ENCODE peak calls at places on chromosomes 12 and 14, in seven cellular contexts. Y is fibroblast of lung, V is A549, H is heart right ventricle, N is HCT116, A is tibial artery, J is PC-3. T is an unnamed sample. For H3K4me1, the result is how much of the 10 kb centered on the place peaks cover.

GRCh38 chr12:27260746-27261145 is 16.7 kb downstream of the STK38L start:
- DNase-seq in H (no peak), V (no peak), A (no peak), N (no peak), J (peak), Y (peak), T (no peak)

GRCh38 chr14:60922050-60922449 is 58.8 kb downstream of the TRMT5 start:
- DNase-seq in V (no peak), Y (peak), A (no peak), N (no peak), J (peak), H (no peak), T (no peak)

GRCh38 chr14:72000907-72001306 is 68.7 kb downstream of the RGS6 start:
- DNase-seq in Y (no peak), H (peak), J (no peak), V (no peak), N (no peak), A (peak), T (no peak)

GRCh38 chr12:105967038-105967776 is 171.5 kb downstream of the NUAK1 start:
- DNase-seq in Y (peak), N (no peak), H (no peak), V (no peak), A (no peak), J (no peak), T (no peak)

GRCh38 chr12:27919671-27920235 is 52.8 kb downstream of the PTHLH start:
- DNase-seq in V (no peak), A (no peak), N (no peak), J (no peak), Y (no peak), H (no peak), T (no peak)

GRCh38 chr12:89882051-89882450 is 173.4 kb upstream of the ATP2B1 start:
- DNase-seq in V (no peak), Y (peak), A (no peak), H (no peak), J (no peak), N (no peak), T (no peak)

GRCh38 chr14:29390046-29390841 is 537.4 kb downstream of the PRKD1 start:
- DNase-seq in V (no peak), N (no peak), A (no peak), H (no peak), Y (peak), J (no peak), T (no peak)

GRCh38 chr12:66695130-66695529 is 16.3 kb upstream of the GRIP1 start:
- DNase-seq in N (no peak), J (no peak), Y (no peak), A (no peak), H (no peak), V (no peak), T (no peak)

GRCh38 chr14:78595797-78596196 is 425.6 kb downstream of the NRXN3 start:
- DNase-seq in H (no peak), A (no peak), N (no peak), V (peak), J (peak), Y (no peak), T (no peak)

GRCh38 chr12:106629797-106630669 is 47.2 kb downstream of the RFX4 start:
- DNase-seq in V (no peak), N (no peak), H (no peak), Y (no peak), J (peak), A (no peak), T (no peak)

GRCh38 chr12:46657416-46658411 is 168.1 kb downstream of the SLC38A4 start:
- DNase-seq in H (no peak), Y (peak), J (no peak), V (no peak), N (no peak), A (no peak), T (no peak)

GRCh38 chr12:124864326-124864752 is 675 bp upstream of the SCARB1 start:
- DNase-seq in N (no peak), A (no peak), H (no peak), V (no peak), J (no peak), Y (no peak), T (no peak)

GRCh38 chr12:202081-202731 is 11.8 kb downstream of the SLC6A12 start:
- DNase-seq in V (no peak), J (peak), Y (no peak), N (no peak), A (no peak), H (no peak), T (no peak)

GRCh38 chr14:92676448-92677086 is 71.9 kb downstream of the LGMN start:
- DNase-seq in A (no peak), H (no peak), J (no peak), V (no peak), N (no peak), Y (no peak), T (no peak)

GRCh38 chr14:95518045-95518751 is 1.7 kb upstream of the SYNE3 start:
- DNase-seq in V (no peak), H (no peak), N (no peak), Y (no peak), J (no peak), A (no peak), T (no peak)

GRCh38 chr12:128687851-128688250 is 135.9 kb downstream of the SLC15A4 start:
- DNase-seq in V (no peak), H (no peak), A (no peak), Y (no peak), N (no peak), J (no peak), T (no peak)

GRCh38 chr12:31321565-31322228 is 4.3 kb downstream of the SINHCAF start:
- DNase-seq in H (no peak), A (no peak), V (no peak), Y (peak), J (peak), N (no peak), T (no peak)

GRCh38 chr14:66009104-66009503 is 477.1 kb upstream of the CCDC196 start:
- DNase-seq in H (no peak), A (no peak), N (peak), Y (peak), V (peak), J (peak), T (no peak)

GRCh38 chr12:94560416-94561221 is 89.7 kb downstream of the TMCC3 start:
- DNase-seq in N (peak), J (peak), A (no peak), H (no peak), V (no peak), Y (peak), T (no peak)

GRCh38 chr12:98344034-98344565 is 171.3 kb upstream of the TMPO start:
- DNase-seq in V (no peak), H (no peak), A (no peak), Y (no peak), J (no peak), N (no peak), T (no peak)

GRCh38 chr12:98328467-98328866 is 186.9 kb upstream of the TMPO start:
- DNase-seq in J (no peak), N (no peak), A (no peak), V (no peak), H (no peak), Y (no peak), T (no peak)

GRCh38 chr12:7047318-7047717 is 13.2 kb upstream of the C1S start:
- DNase-seq in N (no peak), Y (no peak), A (no peak), H (no peak), V (no peak), J (no peak), T (no peak)

GRCh38 chr14:33357225-33358010 is 418.7 kb downstream of the NPAS3 start:
- DNase-seq in H (no peak), A (no peak), N (no peak), J (no peak), V (no peak), Y (no peak), T (no peak)

GRCh38 chr14:21987937-21988336 is 314.3 kb upstream of the OR4E1 start:
- DNase-seq in J (peak), A (no peak), H (no peak), Y (peak), V (peak), N (peak), T (no peak)

GRCh38 chr14:98371141-98371540 is 900.9 kb downstream of the BCL11B start:
- DNase-seq in N (no peak), A (no peak), V (no peak), Y (no peak), H (no peak), J (no peak), T (no peak)

GRCh38 chr14:58755026-58755929 is 117.5 kb downstream of the DACT1 start:
- DNase-seq in N (no peak), A (no peak), J (no peak), Y (no peak), V (no peak), H (no peak), T (no peak)

GRCh38 chr14:56133547-56133946 is 15.3 kb downstream of the PELI2 start:
- DNase-seq in Y (no peak), N (no peak), J (no peak), A (no peak), V (no peak), H (no peak), T (no peak)
- H3K4me1 ChIP-seq in Y (under half), N (under half), J (under half), A (under half), V (under half), H (under half), T (under half)

GRCh38 chr12:56633465-56634241 is 3.5 kb upstream of the BAZ2A start:
- DNase-seq in V (no peak), J (no peak), A (no peak), H (no peak), N (no peak), Y (no peak), T (no peak)

GRCh38 chr12:56634837-56635538 is 4.9 kb upstream of the BAZ2A start:
- DNase-seq in J (peak), Y (peak), A (peak), V (peak), H (peak), N (peak), T (no peak)

GRCh38 chr12:56632701-56633464 is 2.8 kb upstream of the BAZ2A start:
- DNase-seq in J (no peak), Y (no peak), V (no peak), H (no peak), N (no peak), A (no peak), T (no peak)

GRCh38 chr12:56635539-56636117 is 5.5 kb upstream of the BAZ2A start:
- DNase-seq in H (no peak), J (no peak), N (no peak), A (peak), V (peak), Y (no peak), T (no peak)

DNA sequence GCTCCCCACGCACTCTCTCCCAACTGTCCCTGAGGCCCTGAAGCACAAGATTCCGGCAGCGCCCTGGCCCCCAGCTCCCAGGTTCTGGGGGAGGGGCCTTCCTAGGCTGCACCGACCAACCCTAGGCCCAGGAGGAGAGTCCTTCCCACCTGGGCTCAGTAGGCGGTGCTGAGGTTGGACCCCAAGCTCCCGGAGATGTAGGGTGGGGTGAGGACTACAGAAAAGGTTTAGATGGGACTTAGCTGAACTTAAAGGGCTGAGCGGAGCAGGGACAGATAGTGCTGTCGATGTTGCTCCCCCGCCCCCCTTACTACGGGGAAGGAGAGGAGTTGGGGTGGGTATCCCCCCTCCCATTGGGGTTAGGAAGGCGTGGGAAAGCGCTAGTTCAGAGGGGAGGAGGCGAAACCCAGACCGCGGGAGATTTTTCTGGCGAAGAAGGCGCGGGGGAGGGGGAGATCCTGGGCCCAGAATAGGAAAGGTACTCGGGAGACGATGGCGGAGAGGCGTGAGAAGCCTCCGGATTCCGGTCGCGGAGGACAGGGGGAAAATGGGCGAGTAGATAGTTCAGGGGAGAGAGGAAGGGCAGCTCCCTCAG is 4.2 kb upstream of the BAZ2A start:
- DNase-seq in N (peak), V (peak), H (no peak), J (peak), A (peak), Y (no peak), T (no peak)
- H3K4me1 ChIP-seq in N (under half), V (under half), H (under half), J (under half), A (under half), Y (under half), T (under half)

DNA sequence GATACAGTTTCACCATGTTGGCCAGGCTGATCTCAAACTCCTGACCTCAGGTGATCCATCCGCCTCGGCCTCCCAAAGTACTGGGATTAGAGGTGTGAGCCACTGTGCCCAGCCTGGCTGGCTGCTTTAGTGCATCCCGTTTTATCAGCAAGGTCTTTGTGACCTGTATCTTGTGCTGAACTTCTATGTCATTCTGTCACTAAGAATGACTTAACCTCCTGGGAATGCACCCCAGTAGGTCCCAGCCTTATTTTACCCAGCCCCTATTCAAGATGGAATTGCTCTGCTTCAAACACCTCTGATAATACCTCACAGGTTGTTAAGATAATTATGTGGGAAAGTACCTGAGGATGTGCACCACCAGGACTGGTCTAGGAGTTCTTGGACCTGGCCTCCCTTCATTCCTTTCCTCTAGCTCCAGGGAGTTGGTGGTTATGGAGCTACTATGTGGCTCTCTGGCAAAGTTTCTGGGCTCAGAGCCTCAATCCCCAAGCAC is 26.1 kb upstream of the JPH4 start:
- DNase-seq in N (no peak), J (no peak), Y (no peak), A (no peak), H (no peak), V (no peak), T (no peak)
- H3K4me1 ChIP-seq in N (under half), J (under half), Y (under half), A (under half), H (under half), V (under half), T (under half)

GRCh38 chr12:131041216-131041967 is 87.7 kb downstream of the ADGRD1 start:
- DNase-seq in H (no peak), J (no peak), A (no peak), Y (no peak), V (no peak), N (no peak), T (no peak)

GRCh38 chr12:131038159-131038558 is 84.5 kb downstream of the ADGRD1 start:
- DNase-seq in A (no peak), V (no peak), Y (no peak), H (no peak), J (no peak), N (no peak), T (no peak)

GRCh38 chr12:131040491-131040890 is 86.8 kb downstream of the ADGRD1 start:
- DNase-seq in V (no peak), Y (no peak), A (no peak), H (no peak), J (no peak), N (no peak), T (no peak)

GRCh38 chr12:131039551-131039950 is 85.8 kb downstream of the ADGRD1 start:
- DNase-seq in J (no peak), V (no peak), N (no peak), H (no peak), A (no peak), Y (no peak), T (no peak)

DNA sequence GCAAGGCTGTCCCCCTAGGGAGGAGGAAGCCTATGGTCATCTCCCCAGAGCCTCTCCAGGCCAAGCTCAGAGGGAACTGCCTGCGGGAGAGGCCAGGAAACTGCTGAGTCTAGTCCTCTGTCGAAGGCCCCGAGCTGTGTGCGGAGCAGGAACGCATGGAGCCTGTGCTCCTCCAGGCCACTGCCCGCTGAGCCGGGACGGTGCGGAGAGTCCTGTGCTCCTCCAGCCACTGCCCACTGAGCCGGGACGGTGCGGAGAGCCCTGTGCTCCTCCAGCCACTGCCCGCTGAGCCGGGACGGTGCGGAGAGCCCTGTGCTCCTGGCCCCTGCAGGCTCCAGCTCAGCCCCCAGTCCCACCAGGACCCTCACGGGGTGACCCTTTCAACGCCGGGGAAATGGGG is 85.3 kb downstream of the ADGRD1 start:
- DNase-seq in J (no peak), H (no peak), N (no peak), A (no peak), V (no peak), Y (no peak), T (no peak)
- H3K4me1 ChIP-seq in J (under half), H (under half), N (under half), A (under half), V (under half), Y (under half), T (under half)

DNA sequence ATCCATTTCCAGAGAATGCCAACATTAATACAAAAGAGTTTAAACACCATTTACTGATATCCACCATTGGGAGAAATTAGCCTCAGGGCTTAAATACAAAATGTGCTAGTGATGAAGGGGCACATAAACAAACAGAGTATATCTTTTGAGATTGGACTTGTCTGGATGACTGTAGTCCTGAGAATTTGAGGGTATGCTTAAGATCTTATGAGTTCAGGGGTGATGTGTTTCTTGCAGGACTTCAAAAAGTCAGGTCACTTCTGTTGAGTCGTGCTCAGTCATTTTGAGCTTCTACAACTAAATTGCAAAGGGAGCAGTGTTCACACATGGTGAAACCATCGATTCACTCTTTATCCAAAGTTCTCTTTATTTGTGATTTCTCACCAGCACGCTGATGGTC is 425.7 kb downstream of the ATP23 start:
- DNase-seq in Y (no peak), H (no peak), N (no peak), V (no peak), A (no peak), J (peak), T (no peak)
- H3K4me1 ChIP-seq in Y (under half), H (under half), N (under half), V (under half), A (under half), J (half or more), T (under half)

GRCh38 chr12:14841761-14842160 is 1.6 kb downstream of the ART4 start:
- DNase-seq in J (peak), N (no peak), A (peak), V (peak), Y (peak), H (peak), T (peak)

GRCh38 chr12:14843425-14843887 is at the start of gene ART4:
- DNase-seq in N (no peak), V (no peak), H (peak), Y (no peak), J (no peak), A (no peak), T (no peak)

GRCh38 chr12:14840616-14841015 is 2.7 kb downstream of the ART4 start:
- DNase-seq in V (no peak), N (no peak), J (peak), A (no peak), Y (no peak), H (no peak), T (no peak)

GRCh38 chr12:14845350-14845750 is 2.0 kb upstream of the ART4 start:
- DNase-seq in V (peak), J (peak), H (no peak), N (peak), A (peak), Y (peak), T (no peak)

GRCh38 chr12:14842315-14842714 is 1.0 kb downstream of the ART4 start:
- DNase-seq in N (no peak), A (no peak), H (no peak), J (no peak), V (no peak), Y (no peak), T (no peak)
- H3K4me1 ChIP-seq in N (under half), A (under half), H (under half), J (under half), V (half or more), Y (under half), T (half or more)

DNA sequence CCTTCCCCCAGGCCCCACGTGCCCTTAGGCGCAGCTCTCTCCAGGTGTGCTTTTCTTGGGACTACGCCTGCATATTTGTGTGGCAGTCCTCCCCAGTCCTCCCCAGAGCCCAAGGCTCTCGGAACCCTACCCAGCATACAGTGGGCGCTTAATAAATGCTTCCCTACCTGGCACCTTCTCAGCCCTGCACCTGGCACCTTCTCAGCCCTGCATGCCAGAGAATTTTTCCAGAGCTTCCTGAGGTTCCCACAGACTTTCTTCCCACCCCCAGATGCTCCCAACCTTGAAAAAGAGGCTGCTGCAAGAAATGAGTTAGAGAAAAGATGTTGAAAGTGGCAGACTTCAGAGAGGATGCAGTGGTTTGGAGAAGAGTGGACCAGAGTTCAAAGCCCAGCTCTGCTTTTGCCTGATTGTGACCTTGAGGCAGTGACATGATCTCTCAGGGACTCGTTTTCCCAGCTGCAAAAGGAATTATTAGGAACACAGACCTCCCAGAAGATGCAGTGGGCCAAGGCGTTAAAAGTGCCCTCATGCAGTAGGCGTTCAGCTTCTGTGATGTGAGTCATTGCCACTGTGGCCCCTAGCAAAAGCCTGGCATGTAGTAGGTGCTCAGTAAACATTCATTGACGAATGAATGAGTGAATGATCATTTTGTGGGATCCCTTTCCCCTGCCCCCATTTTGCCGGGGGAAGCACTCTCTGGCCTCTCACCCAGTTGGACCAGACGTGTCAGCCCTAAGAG is 167.2 kb downstream of the PHETA1 start:
- DNase-seq in J (no peak), N (no peak), V (no peak), Y (no peak), A (no peak), H (no peak), T (no peak)
- H3K4me1 ChIP-seq in J (under half), N (under half), V (under half), Y (under half), A (under half), H (under half), T (under half)

T was measured in thoracic aorta.